ENCODE peak calls at places on chromosome 12, in nine cellular contexts. F is PC-3, G is HCT116, R is GM23248, W is SK-N-SH, C is OCI-LY7, X is neural progenitor cell, D is GM23338, J is hepatocyte. L is an unnamed sample.

GRCh38 chr12:12428961-12429657 is 72.2 kb downstream of the BORCS5 start:
- DNase-seq in D (no peak), F (peak; percentile 73), X (no peak), G (no peak), C (no peak), W (no peak), J (no peak), R (no peak), L (no peak)

GRCh38 chr12:110281549-110282342 is 699 bp downstream of the ATP2A2 start:
- DNase-seq in J (peak; percentile 88), F (peak; percentile 58), R (peak; percentile 78), X (no peak), D (peak; percentile 70), C (peak; percentile 70), W (peak; percentile 92), G (no peak), L (peak; percentile 50)

GRCh38 chr12:71872401-71872800 is 32.8 kb downstream of the TBC1D15 start:
- DNase-seq in D (no peak), J (no peak), G (no peak), W (no peak), F (no peak), C (no peak), X (no peak), R (no peak), L (no peak)

GRCh38 chr12:114817491-114818440 is 133.8 kb upstream of the TBX3 start:
- DNase-seq in R (no peak), J (no peak), G (no peak), C (no peak), W (no peak), D (no peak), X (no peak), F (no peak), L (no peak)

GRCh38 chr12:108572166-108572790 is 9.9 kb downstream of the ISCU start:
- DNase-seq in W (no peak), C (peak; percentile 16), R (no peak), G (no peak), J (no peak), D (no peak), F (peak; percentile 11), X (no peak), L (peak; percentile 34)

GRCh38 chr12:120249266-120249874 is 16.2 kb downstream of the PXN start:
- DNase-seq in R (no peak), X (no peak), F (no peak), D (no peak), C (no peak), G (no peak), W (no peak), J (no peak), L (no peak)

GRCh38 chr12:42760550-42760949 is 171.0 kb upstream of the PRICKLE1 start:
- DNase-seq in D (no peak), X (no peak), F (no peak), G (no peak), R (no peak), J (no peak), C (no peak), W (no peak), L (no peak)

GRCh38 chr12:107429006-107429698 is 256.4 kb upstream of the PWP1 start:
- DNase-seq in F (peak; percentile 78), J (peak; percentile 64), C (no peak), R (no peak), D (no peak), W (no peak), G (no peak), X (no peak), L (no peak)

GRCh38 chr12:45235087-45236025 is 19.5 kb downstream of the ANO6 start:
- DNase-seq in R (peak; percentile 71), G (peak; percentile 62), D (peak; percentile 77), C (no peak), J (peak; percentile 19), F (peak; percentile 91), X (peak; percentile 24), W (no peak), L (no peak)

GRCh38 chr12:46468159-46468558 is 95.6 kb upstream of the SLC38A2 start:
- DNase-seq in X (no peak), R (no peak), J (no peak), F (peak; percentile 58), G (peak; percentile 83), W (no peak), D (no peak), C (no peak), L (no peak)

DNA sequence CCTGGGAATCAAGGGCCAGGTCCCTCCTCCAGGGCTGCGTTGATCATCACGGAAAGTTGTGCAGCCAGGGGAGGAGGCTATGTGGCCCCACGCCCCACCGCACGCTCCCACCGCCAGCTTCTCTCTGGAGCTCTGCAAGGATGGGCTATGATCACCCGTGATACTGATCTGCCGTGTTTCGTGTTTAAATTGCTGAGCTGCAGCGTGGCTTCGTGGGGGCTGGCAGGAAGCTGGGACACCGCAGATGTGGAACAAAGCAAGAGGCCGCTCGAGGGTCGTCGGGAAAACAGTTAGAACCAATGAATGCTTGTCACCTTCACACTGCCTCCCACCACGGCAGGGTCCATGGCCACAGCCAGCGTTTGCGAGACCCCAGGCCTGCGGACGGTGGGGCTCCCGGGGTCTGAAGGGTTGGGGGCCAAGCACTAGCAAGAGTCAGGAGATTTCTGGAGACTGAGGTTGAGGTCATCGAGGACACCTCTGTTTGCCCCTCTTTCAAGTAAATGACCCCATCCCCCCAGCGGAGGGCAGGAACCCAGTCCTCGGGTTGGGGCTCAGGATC is 51.7 kb upstream of the FBRSL1 start:
- DNase-seq in R (no peak), G (no peak), W (no peak), J (no peak), F (no peak), D (no peak), X (no peak), C (no peak), L (no peak)
- H3K4me1 ChIP-seq in R (no peaks in the 10 kb centered on the region), G (peaks cover 8% of the 10 kb centered on the region), W (no peaks in the 10 kb centered on the region), J (peaks cover 15% of the 10 kb centered on the region), F (peaks cover 5% of the 10 kb centered on the region), D (no peaks in the 10 kb centered on the region), X (peaks cover 3% of the 10 kb centered on the region), C (no peaks in the 10 kb centered on the region), L (no peaks in the 10 kb centered on the region)

GRCh38 chr12:49953146-49953545 is 2.6 kb downstream of the AQP2 start:
- DNase-seq in G (no peak), R (no peak), C (no peak), J (no peak), W (no peak), X (no peak), D (no peak), F (no peak), L (no peak)
- TF ChIP-seq EZH2phosphoT487 in G (no peak), R (no peak), C (no peak), J (no peak), W (no peak), X (no peak), D (no peak), F (no peak), L (no peak)

DNA sequence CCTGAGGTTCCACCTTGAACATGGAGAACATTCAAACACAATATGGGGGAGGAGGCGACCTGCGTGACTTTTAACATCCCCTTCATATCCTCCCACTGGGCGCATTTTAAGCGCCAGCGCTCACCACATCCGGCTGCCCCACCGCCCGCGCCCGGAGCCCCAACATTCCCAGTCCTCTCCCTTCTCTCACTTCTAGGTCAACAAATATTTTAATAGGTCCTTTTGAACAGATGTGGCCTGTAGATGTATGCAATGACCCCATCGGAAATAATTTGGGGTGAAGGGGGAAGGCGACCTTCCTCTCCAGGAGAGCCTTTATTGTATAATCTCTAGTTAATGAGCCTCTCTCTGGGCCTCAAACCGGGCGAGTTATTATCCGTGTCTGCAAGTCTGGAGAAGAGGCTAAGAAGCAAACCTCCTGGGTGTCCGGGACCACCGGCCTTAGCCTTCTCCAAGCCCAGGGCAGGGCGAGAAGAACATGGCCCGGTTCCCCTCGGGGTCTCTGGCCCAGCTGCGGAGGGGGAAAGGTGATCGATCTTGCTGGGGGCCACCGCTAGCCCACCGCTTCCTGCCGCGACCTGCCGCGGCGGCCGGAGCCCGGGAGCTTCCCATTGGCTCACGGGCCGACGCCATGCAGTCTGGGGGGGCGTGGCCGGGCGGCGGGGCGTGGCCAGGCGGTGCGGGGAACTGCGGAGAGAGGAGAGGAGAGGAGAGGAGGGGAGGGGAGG is 83.2 kb upstream of the HMGA2 start:
- DNase-seq in G (no peak), D (peak; percentile 93), F (peak; percentile 42), J (peak; percentile 89), X (peak; percentile 92), C (no peak), R (peak; percentile 88), W (peak; percentile 61), L (peak; percentile 64)
- H3K4me3 ChIP-seq in G (no peak overlapping the region), D (peak overlapping the region; percentile 83), F (peak overlapping the region; percentile 34), J (peak overlapping the region; percentile 56), X (peak overlapping the region; percentile 64), C (no peak overlapping the region), R (peak overlapping the region; percentile 80), W (peak overlapping the region; percentile 67), L (peak overlapping the region; percentile 73)

GRCh38 chr12:116194935-116195431 is 82.5 kb downstream of the MED13L start:
- DNase-seq in J (no peak), W (no peak), D (no peak), F (no peak), R (no peak), G (no peak), X (no peak), C (peak; percentile 41), L (peak; percentile 73)
- H3K4me1 ChIP-seq in J (peaks cover 4% of the 10 kb centered on the region), W (peaks cover 8% of the 10 kb centered on the region), D (peaks cover 9% of the 10 kb centered on the region), F (no peaks in the 10 kb centered on the region), R (peaks cover 42% of the 10 kb centered on the region), G (peaks cover 14% of the 10 kb centered on the region), X (no peaks in the 10 kb centered on the region), C (peaks cover 21% of the 10 kb centered on the region), L (peaks cover 15% of the 10 kb centered on the region)

GRCh38 chr12:66409195-66409871 is 107.0 kb downstream of the HELB start:
- DNase-seq in D (peak; percentile 84), G (peak; percentile 57), C (peak; percentile 67), J (peak; percentile 50), X (peak; percentile 68), R (peak; percentile 62), F (peak; percentile 59), W (peak; percentile 24), L (peak; percentile 50)
- TF ChIP-seq EZH2phosphoT487 in D (no peak), G (no peak), C (no peak), J (no peak), X (no peak), R (no peak), F (no peak), W (no peak), L (no peak)

DNA sequence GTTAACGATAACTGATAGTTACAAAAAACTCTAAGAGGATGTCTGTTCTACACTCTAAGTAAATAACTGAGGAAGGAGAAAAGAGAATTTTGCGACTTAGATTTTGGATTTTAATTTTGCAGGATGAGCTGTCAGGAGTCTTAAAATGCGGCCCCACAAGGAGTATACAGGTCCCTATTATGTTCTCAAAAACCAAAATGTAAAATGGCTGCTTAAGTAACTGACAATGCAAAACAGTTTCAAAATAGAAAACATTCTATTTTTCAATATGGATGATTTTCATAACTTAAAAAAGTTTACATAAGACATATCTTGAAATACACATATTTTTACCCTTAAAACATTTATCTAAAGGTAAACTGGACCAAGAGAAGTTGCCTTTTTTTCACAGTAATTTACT is 2.6 kb downstream of the CD69 start:
- DNase-seq in X (no peak), J (no peak), C (no peak), R (no peak), F (no peak), W (no peak), G (no peak), D (no peak), L (no peak)
- H3K4me3 ChIP-seq in X (no peak overlapping the region), J (no peak overlapping the region), C (peak overlapping the region; percentile 67), R (no peak overlapping the region), F (no peak overlapping the region), W (peak overlapping the region; percentile 49), G (no peak overlapping the region), D (no peak overlapping the region), L (peak overlapping the region; percentile 35)

L was measured in MM.1S.